ENCODE peak calls at places on chromosome 19, in nine cellular contexts. Q is endothelial cell of umbilical vein, O is MCF 10A, E is HCT116, V is NCI-H1417, U is posterior cingulate gyrus, P is WERI-Rb-1, N is AG09309, L is uterus. Z is an unnamed sample.

GRCh38 chr19:16614941-16615340 is 13.1 kb downstream of the MED26 start:
- DNase-seq in Q (no peak), O (no peak), E (no peak), V (no peak), U (peak), P (no peak), N (no peak), L (no peak), Z (no peak)

GRCh38 chr19:45621389-45621788 is 17.8 kb downstream of the EML2 start:
- DNase-seq in Q (no peak), O (no peak), E (no peak), V (no peak), U (no peak), P (no peak), N (no peak), L (no peak), Z (no peak)

GRCh38 chr19:33795370-33796163 is 1.1 kb upstream of the KCTD15 start:
- DNase-seq in Q (peak), O (peak), E (no peak), V (no peak), U (peak), P (peak), N (no peak), L (peak), Z (no peak)

GRCh38 chr19:9296336-9296735 is 13.3 kb downstream of the ZNF699 start:
- DNase-seq in Q (no peak), O (no peak), E (no peak), V (no peak), U (no peak), P (no peak), N (no peak), L (no peak), Z (no peak)

GRCh38 chr19:16608290-16608704 is 19.7 kb downstream of the MED26 start:
- DNase-seq in Q (peak), O (peak), E (no peak), V (no peak), U (no peak), P (no peak), N (peak), L (peak), Z (no peak)

GRCh38 chr19:4533334-4533733 is 1.7 kb downstream of the PLIN5 start:
- DNase-seq in Q (no peak), O (no peak), E (no peak), V (no peak), U (no peak), P (no peak), N (no peak), L (no peak), Z (no peak)

GRCh38 chr19:7833225-7834156 is 3.5 kb downstream of the EVI5L start:
- DNase-seq in Q (no peak), O (peak), E (peak), V (no peak), U (peak), P (no peak), N (no peak), L (no peak), Z (no peak)

GRCh38 chr19:10290876-10291553 is 1.3 kb downstream of the ICAM5 start:
- DNase-seq in Q (no peak), O (peak), E (peak), V (no peak), U (peak), P (peak), N (no peak), L (peak), Z (no peak)

GRCh38 chr19:44576843-44577565 is 36.4 kb upstream of the IGSF23 start:
- DNase-seq in Q (peak), O (peak), E (peak), V (no peak), U (no peak), P (peak), N (no peak), L (no peak), Z (no peak)

GRCh38 chr19:45439569-45440258 is 16.0 kb upstream of the ERCC1 start:
- DNase-seq in Q (peak), O (peak), E (no peak), V (peak), U (peak), P (peak), N (no peak), L (peak), Z (no peak)

GRCh38 chr19:3831601-3832000 is 37.2 kb downstream of the ZFR2 start:
- DNase-seq in Q (no peak), O (no peak), E (no peak), V (no peak), U (no peak), P (no peak), N (no peak), L (no peak), Z (no peak)

GRCh38 chr19:14441041-14441938 is 8.2 kb downstream of the PKN1 start:
- DNase-seq in Q (no peak), O (no peak), E (no peak), V (no peak), U (no peak), P (no peak), N (no peak), L (no peak), Z (no peak)

GRCh38 chr19:5026706-5027273 is 57.9 kb downstream of the KDM4B start:
- DNase-seq in Q (peak), O (no peak), E (no peak), V (no peak), U (no peak), P (no peak), N (no peak), L (no peak), Z (no peak)

GRCh38 chr19:8148410-8149231 is 771 bp downstream of the FBN3 start:
- DNase-seq in Q (no peak), O (no peak), E (peak), V (no peak), U (no peak), P (peak), N (no peak), L (no peak), Z (no peak)

GRCh38 chr19:16591803-16592556 is 19.8 kb upstream of the SLC35E1 start:
- DNase-seq in Q (no peak), O (peak), E (no peak), V (no peak), U (no peak), P (no peak), N (no peak), L (no peak), Z (no peak)

GRCh38 chr19:49786432-49786831 is 19.6 kb downstream of the AP2A1 start:
- DNase-seq in Q (no peak), O (peak), E (no peak), V (no peak), U (no peak), P (no peak), N (peak), L (peak), Z (no peak)

GRCh38 chr19:54480048-54480447 is 7.0 kb upstream of the CDC42EP5 start:
- DNase-seq in Q (no peak), O (no peak), E (no peak), V (no peak), U (no peak), P (no peak), N (no peak), L (no peak), Z (no peak)

GRCh38 chr19:41927810-41928192 is 448 bp downstream of the ERFL start:
- DNase-seq in Q (no peak), O (no peak), E (no peak), V (no peak), U (no peak), P (no peak), N (no peak), L (no peak), Z (no peak)

GRCh38 chr19:2461751-2462634 is 5.2 kb upstream of the LMNB2 start:
- DNase-seq in Q (peak), O (peak), E (peak), V (peak), U (no peak), P (no peak), N (no peak), L (no peak), Z (no peak)

GRCh38 chr19:41548954-41549688 is 26.8 kb upstream of the CEACAM21 start:
- DNase-seq in Q (peak), O (no peak), E (no peak), V (no peak), U (no peak), P (no peak), N (no peak), L (no peak), Z (no peak)

GRCh38 chr19:33291623-33292534 is 10.5 kb downstream of the CEBPA start:
- DNase-seq in Q (no peak), O (no peak), E (no peak), V (no peak), U (peak), P (no peak), N (no peak), L (no peak), Z (no peak)

GRCh38 chr19:5680083-5680436 is 256 bp downstream of the MICOS13 start:
- DNase-seq in Q (no peak), O (peak), E (no peak), V (no peak), U (no peak), P (no peak), N (no peak), L (no peak), Z (no peak)

GRCh38 chr19:6639439-6639838 is 30.5 kb downstream of the TNFSF14 start:
- DNase-seq in Q (peak), O (no peak), E (no peak), V (no peak), U (no peak), P (no peak), N (no peak), L (no peak), Z (peak)

GRCh38 chr19:46660601-46661019 is 372 bp downstream of the DACT3 start:
- DNase-seq in Q (no peak), O (no peak), E (no peak), V (no peak), U (peak), P (peak), N (no peak), L (peak), Z (no peak)

GRCh38 chr19:23273022-23273593 is 22.9 kb upstream of the ZNF724 start:
- DNase-seq in Q (no peak), O (no peak), E (no peak), V (peak), U (no peak), P (no peak), N (no peak), L (no peak), Z (no peak)

GRCh38 chr19:2634228-2634951 is 68.1 kb downstream of the GNG7 start:
- DNase-seq in Q (no peak), O (no peak), E (no peak), V (peak), U (no peak), P (no peak), N (no peak), L (no peak), Z (no peak)

GRCh38 chr19:40410030-40410389 is 3.2 kb downstream of the PRX start:
- DNase-seq in Q (no peak), O (no peak), E (no peak), V (no peak), U (no peak), P (no peak), N (no peak), L (no peak), Z (no peak)

GRCh38 chr19:44570984-44571684 is 41.7 kb upstream of the CEACAM20 start:
- DNase-seq in Q (peak), O (peak), E (peak), V (peak), U (no peak), P (peak), N (peak), L (peak), Z (peak)

GRCh38 chr19:47210689-47211316 is 20.2 kb downstream of the BBC3 start:
- DNase-seq in Q (peak), O (peak), E (no peak), V (peak), U (no peak), P (peak), N (no peak), L (peak), Z (peak)

GRCh38 chr19:33197591-33198000 is 3.5 kb downstream of the LRP3 start:
- DNase-seq in Q (no peak), O (no peak), E (no peak), V (no peak), U (no peak), P (no peak), N (no peak), L (no peak), Z (no peak)

GRCh38 chr19:5692785-5693194 is 2.7 kb downstream of the RPL36 start:
- DNase-seq in Q (no peak), O (no peak), E (no peak), V (no peak), U (peak), P (no peak), N (no peak), L (no peak), Z (no peak)

GRCh38 chr19:9872618-9873242 is 37.6 kb downstream of the PIN1 start:
- DNase-seq in Q (no peak), O (no peak), E (no peak), V (no peak), U (no peak), P (no peak), N (no peak), L (no peak), Z (no peak)

GRCh38 chr19:47229674-47230121 is 1.3 kb downstream of the BBC3 start:
- DNase-seq in Q (peak), O (peak), E (no peak), V (no peak), U (no peak), P (no peak), N (no peak), L (no peak), Z (no peak)

GRCh38 chr19:18460313-18460712 is 22.4 kb upstream of the ISYNA1 start:
- DNase-seq in Q (no peak), O (peak), E (no peak), V (no peak), U (no peak), P (no peak), N (no peak), L (peak), Z (no peak)

GRCh38 chr19:45251452-45252354 is 632 bp downstream of the MARK4 start:
- DNase-seq in Q (no peak), O (no peak), E (no peak), V (no peak), U (no peak), P (peak), N (no peak), L (no peak), Z (no peak)

GRCh38 chr19:13033819-13034611 is 38.7 kb downstream of the NFIX start:
- DNase-seq in Q (no peak), O (peak), E (peak), V (peak), U (peak), P (peak), N (no peak), L (peak), Z (no peak)

GRCh38 chr19:54517483-54517882 is 14.9 kb downstream of the LAIR2 start:
- DNase-seq in Q (peak), O (peak), E (no peak), V (no peak), U (no peak), P (no peak), N (no peak), L (no peak), Z (peak)

Z was measured in Panc1.